ENCODE peak calls at places on chromosomes 12 and 14, in nine cellular contexts. One of them, this sample, is unnamed.
A peak's percentile ranks its signal among the peaks of the same experiment; 100 is the strongest.

GRCh38 chr12:132359551-132359950 is 30.2 kb upstream of the GALNT9 start:
- DNase-seq in cardiac fibroblast: no peak
- DNase-seq in ELF-1: no peak
- DNase-seq in T-helper 1 cell: peak; percentile 8
- DNase-seq in fibroblast of pulmonary artery: no peak
- DNase-seq in HTR-8/SVneo: no peak
- DNase-seq in T-helper 2 cell: no peak
- DNase-seq in dorsolateral prefrontal cortex: no peak
- DNase-seq in RWPE1: no peak
- DNase-seq in this sample: no peak

GRCh38 chr12:107530706-107531105 is 154.9 kb upstream of the PWP1 start:
- DNase-seq in RWPE1: no peak
- DNase-seq in fibroblast of pulmonary artery: no peak
- DNase-seq in T-helper 2 cell: no peak
- DNase-seq in ELF-1: no peak
- DNase-seq in HTR-8/SVneo: no peak
- DNase-seq in cardiac fibroblast: no peak
- DNase-seq in T-helper 1 cell: no peak
- DNase-seq in dorsolateral prefrontal cortex: no peak
- DNase-seq in this sample: no peak

GRCh38 chr12:50221228-50222008 is 54.2 kb upstream of the CERS5 start:
- DNase-seq in T-helper 2 cell: no peak
- DNase-seq in fibroblast of pulmonary artery: peak; percentile 90
- DNase-seq in T-helper 1 cell: no peak
- DNase-seq in RWPE1: no peak
- DNase-seq in dorsolateral prefrontal cortex: no peak
- DNase-seq in cardiac fibroblast: peak; percentile 93
- DNase-seq in HTR-8/SVneo: no peak
- DNase-seq in ELF-1: no peak
- DNase-seq in this sample: no peak

GRCh38 chr14:40367717-40368116 is 935.5 kb upstream of the FBXO33 start:
- DNase-seq in dorsolateral prefrontal cortex: no peak
- DNase-seq in HTR-8/SVneo: no peak
- DNase-seq in T-helper 1 cell: no peak
- DNase-seq in cardiac fibroblast: no peak
- DNase-seq in RWPE1: no peak
- DNase-seq in ELF-1: no peak
- DNase-seq in fibroblast of pulmonary artery: no peak
- DNase-seq in T-helper 2 cell: no peak
- DNase-seq in this sample: no peak

GRCh38 chr12:39795481-39795880 is 175.9 kb upstream of the ABCD2 start:
- DNase-seq in RWPE1: no peak
- DNase-seq in dorsolateral prefrontal cortex: no peak
- DNase-seq in ELF-1: no peak
- DNase-seq in T-helper 2 cell: no peak
- DNase-seq in HTR-8/SVneo: no peak
- DNase-seq in T-helper 1 cell: no peak
- DNase-seq in fibroblast of pulmonary artery: no peak
- DNase-seq in cardiac fibroblast: no peak
- DNase-seq in this sample: no peak

GRCh38 chr14:88929656-88930436 is 105.4 kb downstream of the TTC8 start:
- DNase-seq in HTR-8/SVneo: no peak
- DNase-seq in T-helper 2 cell: no peak
- DNase-seq in fibroblast of pulmonary artery: no peak
- DNase-seq in ELF-1: peak; percentile 18
- DNase-seq in dorsolateral prefrontal cortex: no peak
- DNase-seq in RWPE1: no peak
- DNase-seq in cardiac fibroblast: no peak
- DNase-seq in T-helper 1 cell: no peak
- DNase-seq in this sample: peak; percentile 50

GRCh38 chr12:6285532-6286306 is 24.8 kb upstream of the PLEKHG6 start:
- DNase-seq in dorsolateral prefrontal cortex: no peak
- DNase-seq in ELF-1: no peak
- DNase-seq in RWPE1: peak; percentile 49
- DNase-seq in HTR-8/SVneo: no peak
- DNase-seq in cardiac fibroblast: no peak
- DNase-seq in T-helper 1 cell: no peak
- DNase-seq in T-helper 2 cell: no peak
- DNase-seq in fibroblast of pulmonary artery: no peak
- DNase-seq in this sample: no peak

GRCh38 chr14:96167224-96168148 is 37.2 kb upstream of the BDKRB2 start:
- DNase-seq in T-helper 1 cell: no peak
- DNase-seq in fibroblast of pulmonary artery: peak; percentile 39
- DNase-seq in HTR-8/SVneo: peak; percentile 77
- DNase-seq in RWPE1: peak; percentile 72
- DNase-seq in dorsolateral prefrontal cortex: peak; percentile 6
- DNase-seq in cardiac fibroblast: peak; percentile 52
- DNase-seq in T-helper 2 cell: no peak
- DNase-seq in ELF-1: peak; percentile 49
- DNase-seq in this sample: peak; percentile 75

GRCh38 chr12:38385492-38385864 is 68.9 kb downstream of the ALG10B start:
- DNase-seq in RWPE1: no peak
- DNase-seq in T-helper 1 cell: no peak
- DNase-seq in ELF-1: no peak
- DNase-seq in fibroblast of pulmonary artery: no peak
- DNase-seq in HTR-8/SVneo: no peak
- DNase-seq in T-helper 2 cell: no peak
- DNase-seq in cardiac fibroblast: no peak
- DNase-seq in dorsolateral prefrontal cortex: no peak
- DNase-seq in this sample: no peak

GRCh38 chr12:100962086-100962712 is 167.6 kb downstream of the ANO4 start:
- DNase-seq in ELF-1: no peak
- DNase-seq in T-helper 1 cell: no peak
- DNase-seq in T-helper 2 cell: no peak
- DNase-seq in fibroblast of pulmonary artery: no peak
- DNase-seq in HTR-8/SVneo: no peak
- DNase-seq in dorsolateral prefrontal cortex: no peak
- DNase-seq in RWPE1: no peak
- DNase-seq in cardiac fibroblast: no peak
- DNase-seq in this sample: no peak

GRCh38 chr14:32203928-32204357 is 874 bp upstream of the RNU6-8 start:
- DNase-seq in fibroblast of pulmonary artery: peak; percentile 3
- DNase-seq in cardiac fibroblast: peak; percentile 3
- DNase-seq in RWPE1: no peak
- DNase-seq in ELF-1: peak; percentile 15
- DNase-seq in HTR-8/SVneo: no peak
- DNase-seq in dorsolateral prefrontal cortex: no peak
- DNase-seq in T-helper 2 cell: no peak
- DNase-seq in T-helper 1 cell: no peak
- DNase-seq in this sample: no peak

GRCh38 chr12:93089805-93090569 is 160.9 kb upstream of the EEA1 start:
- DNase-seq in dorsolateral prefrontal cortex: no peak
- DNase-seq in RWPE1: peak; percentile 55
- DNase-seq in T-helper 1 cell: no peak
- DNase-seq in fibroblast of pulmonary artery: peak; percentile 82
- DNase-seq in T-helper 2 cell: no peak
- DNase-seq in HTR-8/SVneo: no peak
- DNase-seq in cardiac fibroblast: peak; percentile 65
- DNase-seq in ELF-1: no peak
- DNase-seq in this sample: no peak

GRCh38 chr12:61808856-61809255 is 451.3 kb upstream of the USP15 start:
- DNase-seq in ELF-1: no peak
- DNase-seq in T-helper 1 cell: no peak
- DNase-seq in dorsolateral prefrontal cortex: no peak
- DNase-seq in cardiac fibroblast: no peak
- DNase-seq in T-helper 2 cell: no peak
- DNase-seq in RWPE1: peak; percentile 25
- DNase-seq in fibroblast of pulmonary artery: no peak
- DNase-seq in HTR-8/SVneo: no peak
- DNase-seq in this sample: no peak

GRCh38 chr12:32896438-32897275 is at the start of gene PKP2:
- DNase-seq in HTR-8/SVneo: peak; percentile 52
- DNase-seq in dorsolateral prefrontal cortex: no peak
- DNase-seq in ELF-1: peak; percentile 93
- DNase-seq in RWPE1: peak; percentile 94
- DNase-seq in T-helper 1 cell: no peak
- DNase-seq in fibroblast of pulmonary artery: peak; percentile 32
- DNase-seq in T-helper 2 cell: peak; percentile 7
- DNase-seq in cardiac fibroblast: peak; percentile 67
- DNase-seq in this sample: peak; percentile 100

GRCh38 chr12:93100610-93101009 is 171.5 kb upstream of the EEA1 start:
- DNase-seq in cardiac fibroblast: no peak
- DNase-seq in RWPE1: no peak
- DNase-seq in T-helper 1 cell: no peak
- DNase-seq in fibroblast of pulmonary artery: no peak
- DNase-seq in HTR-8/SVneo: no peak
- DNase-seq in ELF-1: no peak
- DNase-seq in dorsolateral prefrontal cortex: no peak
- DNase-seq in T-helper 2 cell: no peak
- DNase-seq in this sample: no peak

GRCh38 chr12:106071686-106072085 is 67.1 kb downstream of the NUAK1 start:
- DNase-seq in HTR-8/SVneo: no peak
- DNase-seq in fibroblast of pulmonary artery: no peak
- DNase-seq in ELF-1: no peak
- DNase-seq in T-helper 2 cell: no peak
- DNase-seq in T-helper 1 cell: no peak
- DNase-seq in dorsolateral prefrontal cortex: no peak
- DNase-seq in RWPE1: no peak
- DNase-seq in cardiac fibroblast: peak; percentile 33
- DNase-seq in this sample: no peak

GRCh38 chr14:61322799-61323290 is 1.5 kb downstream of the PRKCH start:
- DNase-seq in RWPE1: peak; percentile 72
- DNase-seq in fibroblast of pulmonary artery: peak; percentile 54
- DNase-seq in HTR-8/SVneo: no peak
- DNase-seq in T-helper 2 cell: peak; percentile 32
- DNase-seq in cardiac fibroblast: peak; percentile 14
- DNase-seq in dorsolateral prefrontal cortex: no peak
- DNase-seq in T-helper 1 cell: no peak
- DNase-seq in ELF-1: peak; percentile 11
- DNase-seq in this sample: no peak

GRCh38 chr12:130632582-130633174 is 83.4 kb downstream of the RIMBP2 start:
- DNase-seq in T-helper 1 cell: no peak
- DNase-seq in RWPE1: no peak
- DNase-seq in cardiac fibroblast: no peak
- DNase-seq in HTR-8/SVneo: no peak
- DNase-seq in T-helper 2 cell: no peak
- DNase-seq in ELF-1: no peak
- DNase-seq in fibroblast of pulmonary artery: no peak
- DNase-seq in dorsolateral prefrontal cortex: no peak
- DNase-seq in this sample: no peak

GRCh38 chr14:79363291-79363690 is 848.0 kb downstream of the DIO2 start:
- DNase-seq in cardiac fibroblast: no peak
- DNase-seq in RWPE1: no peak
- DNase-seq in fibroblast of pulmonary artery: no peak
- DNase-seq in dorsolateral prefrontal cortex: no peak
- DNase-seq in T-helper 2 cell: no peak
- DNase-seq in ELF-1: no peak
- DNase-seq in T-helper 1 cell: no peak
- DNase-seq in HTR-8/SVneo: no peak
- DNase-seq in this sample: no peak

GRCh38 chr14:101019541-101019940 is 116.0 kb upstream of the RTL1 start:
- DNase-seq in cardiac fibroblast: no peak
- DNase-seq in T-helper 1 cell: no peak
- DNase-seq in HTR-8/SVneo: no peak
- DNase-seq in ELF-1: no peak
- DNase-seq in dorsolateral prefrontal cortex: no peak
- DNase-seq in T-helper 2 cell: no peak
- DNase-seq in RWPE1: no peak
- DNase-seq in fibroblast of pulmonary artery: no peak
- DNase-seq in this sample: peak; percentile 21

GRCh38 chr12:1256285-1256684 is 265.3 kb downstream of the ERC1 start:
- DNase-seq in RWPE1: no peak
- DNase-seq in dorsolateral prefrontal cortex: no peak
- DNase-seq in T-helper 1 cell: no peak
- DNase-seq in HTR-8/SVneo: no peak
- DNase-seq in T-helper 2 cell: no peak
- DNase-seq in ELF-1: no peak
- DNase-seq in cardiac fibroblast: no peak
- DNase-seq in fibroblast of pulmonary artery: no peak
- DNase-seq in this sample: no peak

GRCh38 chr12:86698581-86698980 is 442.4 kb upstream of the MGAT4C start:
- DNase-seq in T-helper 2 cell: no peak
- DNase-seq in dorsolateral prefrontal cortex: no peak
- DNase-seq in ELF-1: no peak
- DNase-seq in HTR-8/SVneo: no peak
- DNase-seq in T-helper 1 cell: no peak
- DNase-seq in RWPE1: no peak
- DNase-seq in fibroblast of pulmonary artery: peak; percentile 45
- DNase-seq in cardiac fibroblast: peak; percentile 69
- DNase-seq in this sample: no peak

This sample was measured in islet precursor cell.